ENCODE peak calls at places on chromosomes 2 and 18, in four cellular contexts. J is H9, C is retina, F is WTC11. Z is an unnamed sample.

GRCh38 chr2:9945596-9945995 is 5.9 kb upstream of the GRHL1 start:
- DNase-seq in J (no peak), F (no peak), C (no peak), Z (no peak)

GRCh38 chr2:235106874-235107639 is 155.2 kb downstream of the SH3BP4 start:
- DNase-seq in F (peak; percentile 69), J (peak; percentile 70), C (peak; percentile 77), Z (peak; percentile 43)

GRCh38 chr2:215409331-215410127 is 26.3 kb downstream of the FN1 start:
- DNase-seq in F (no peak), J (no peak), C (no peak), Z (no peak)

GRCh38 chr18:3456686-3457069 is 6.7 kb downstream of the TGIF1 start:
- DNase-seq in J (no peak), F (no peak), C (no peak), Z (no peak)

GRCh38 chr2:238596571-238597551 is 170.1 kb downstream of the ASB1 start:
- DNase-seq in F (no peak), C (no peak), J (no peak), Z (peak; percentile 58)

GRCh38 chr2:58063641-58064040 is 17.0 kb downstream of the VRK2 start:
- DNase-seq in F (no peak), J (no peak), C (no peak), Z (no peak)

GRCh38 chr2:6876299-6876698 is 1.3 kb upstream of the RSAD2 start:
- DNase-seq in C (no peak), F (no peak), J (no peak), Z (no peak)

GRCh38 chr2:6356127-6356761 is 509.5 kb downstream of the CMPK2 start:
- DNase-seq in F (no peak), C (peak; percentile 64), J (no peak), Z (no peak)

GRCh38 chr2:28750316-28751101 is 1.1 kb upstream of the PPP1CB start:
- DNase-seq in J (no peak), C (peak; percentile 28), F (no peak), Z (no peak)

GRCh38 chr2:43086451-43087221 is 139.8 kb downstream of the ZFP36L2 start:
- DNase-seq in F (no peak), J (no peak), C (no peak), Z (peak; percentile 98)

GRCh38 chr2:65265090-65266045 is 37.7 kb downstream of the ACTR2 start:
- DNase-seq in C (peak; percentile 59), F (no peak), J (no peak), Z (peak; percentile 79)

GRCh38 chr2:80266231-80266630 is 38.3 kb downstream of the LRRTM1 start:
- DNase-seq in C (no peak), J (no peak), F (no peak), Z (no peak)

GRCh38 chr18:31493171-31493570 is 4.8 kb upstream of the DSG2 start:
- DNase-seq in C (no peak), F (no peak), J (no peak), Z (no peak)

GRCh38 chr2:25354116-25354515 is 12.4 kb upstream of the DNMT3A start:
- DNase-seq in C (no peak), J (no peak), F (no peak), Z (no peak)

GRCh38 chr2:73254343-73255006 is 20.4 kb downstream of the CCT7 start:
- DNase-seq in J (no peak), C (no peak), F (no peak), Z (no peak)

GRCh38 chr2:187989925-187990623 is 301.6 kb upstream of the GULP1 start:
- DNase-seq in J (no peak), F (no peak), C (no peak), Z (no peak)

GRCh38 chr2:195820867-195821565 is 164.0 kb downstream of the SLC39A10 start:
- DNase-seq in C (no peak), F (no peak), J (no peak), Z (no peak)

GRCh38 chr2:241577413-241578122 is 19.0 kb downstream of the BOK start:
- DNase-seq in F (no peak), J (peak; percentile 22), C (no peak), Z (peak; percentile 26)

GRCh38 chr2:219722276-219722883 is 95.0 kb downstream of the SLC4A3 start:
- DNase-seq in F (no peak), J (no peak), C (no peak), Z (no peak)

GRCh38 chr2:22536131-22536530 is 848.8 kb upstream of the KLHL29 start:
- DNase-seq in F (no peak), C (no peak), J (no peak), Z (no peak)

GRCh38 chr2:3303583-3304406 is 73.8 kb downstream of the EIPR1 start:
- DNase-seq in F (peak; percentile 90), J (peak; percentile 89), C (no peak), Z (peak; percentile 53)

GRCh38 chr2:70608373-70608772 is 54.7 kb upstream of the TGFA start:
- DNase-seq in J (no peak), F (no peak), C (no peak), Z (no peak)

GRCh38 chr2:38376346-38376682 is 759 bp downstream of the ATL2 start:
- DNase-seq in C (peak; percentile 84), F (no peak), J (peak; percentile 45), Z (no peak)

GRCh38 chr2:83196225-83196624 is 1262.9 kb downstream of the SUCLG1 start:
- DNase-seq in F (no peak), C (peak; percentile 6), J (no peak), Z (peak; percentile 2)

GRCh38 chr18:23727707-23728493 is 38.6 kb downstream of the LAMA3 start:
- DNase-seq in F (no peak), C (no peak), J (no peak), Z (no peak)